ENCODE peak calls at places on chromosome 11, in five cellular contexts. O, Z, N, Y and L are unnamed samples.
A peak's percentile ranks its signal among the peaks of the same experiment; 100 is the strongest.

GRCh38 chr11:57214494-57214893 is 22.6 kb downstream of the APLNR start:
- DNase-seq in O (no peak), Z (no peak), N (no peak), Y (no peak), L (no peak)

GRCh38 chr11:86143429-86144030 is 74.6 kb upstream of the PICALM start:
- DNase-seq in O (peak; percentile 37), Z (no peak), N (no peak), Y (no peak), L (no peak)

GRCh38 chr11:50037282-50037681 is 4.6 kb downstream of the OR4C45 start:
- DNase-seq in O (no peak), Z (no peak), N (no peak), Y (no peak), L (no peak)

GRCh38 chr11:114262681-114263509 is 33.3 kb upstream of the NNMT start:
- DNase-seq in O (no peak), Z (peak; percentile 44), N (no peak), Y (no peak), L (peak; percentile 69)

GRCh38 chr11:15128621-15129020 is 13.9 kb downstream of the INSC start:
- DNase-seq in O (no peak), Z (no peak), N (no peak), Y (no peak), L (no peak)

GRCh38 chr11:121650520-121651266 is 197.9 kb upstream of the SORL1-AS1 start:
- DNase-seq in O (no peak), Z (no peak), N (no peak), Y (no peak), L (no peak)

GRCh38 chr11:96055706-96056387 is 131.9 kb upstream of the MTMR2 start:
- DNase-seq in O (no peak), Z (peak; percentile 7), N (no peak), Y (no peak), L (no peak)

GRCh38 chr11:61701298-61701993 is 21.3 kb downstream of the DAGLA start:
- DNase-seq in O (no peak), Z (peak; percentile 37), N (no peak), Y (no peak), L (peak; percentile 44)

GRCh38 chr11:73716153-73717056 is 44.5 kb downstream of the RAB6A start:
- DNase-seq in O (no peak), Z (peak; percentile 4), N (no peak), Y (no peak), L (no peak)

GRCh38 chr11:77195071-77195705 is 67.1 kb downstream of the MYO7A start:
- DNase-seq in O (no peak), Z (no peak), N (no peak), Y (no peak), L (no peak)

GRCh38 chr11:125446279-125446678 is 49.8 kb downstream of the FEZ1 start:
- DNase-seq in O (no peak), Z (peak; percentile 22), N (no peak), Y (no peak), L (no peak)

GRCh38 chr11:117459979-117460300 is 132.3 kb downstream of the CEP164 start:
- DNase-seq in O (no peak), Z (no peak), N (no peak), Y (no peak), L (no peak)

GRCh38 chr11:77175869-77176539 is 48.0 kb downstream of the MYO7A start:
- DNase-seq in O (peak; percentile 54), Z (no peak), N (no peak), Y (no peak), L (no peak)

GRCh38 chr11:10625982-10626311 is 57.5 kb upstream of the LYVE1 start:
- DNase-seq in O (peak; percentile 43), Z (no peak), N (no peak), Y (no peak), L (no peak)

GRCh38 chr11:48107188-48107704 is 109.4 kb upstream of the OR4B1 start:
- DNase-seq in O (no peak), Z (no peak), N (peak; percentile 85), Y (peak; percentile 72), L (no peak)

GRCh38 chr11:101034076-101034475 is 95.5 kb downstream of the PGR start:
- DNase-seq in O (peak; percentile 45), Z (no peak), N (no peak), Y (no peak), L (no peak)

GRCh38 chr11:77071077-77071476 is 4.3 kb downstream of the CAPN5 start:
- DNase-seq in O (no peak), Z (no peak), N (no peak), Y (no peak), L (no peak)

GRCh38 chr11:34002420-34002819 is 49.1 kb upstream of the CAPRIN1 start:
- DNase-seq in O (no peak), Z (no peak), N (no peak), Y (no peak), L (peak; percentile 74)

GRCh38 chr11:44658451-44658850 is 68.3 kb upstream of the TSPAN18 start:
- DNase-seq in O (no peak), Z (no peak), N (no peak), Y (no peak), L (peak; percentile 3)

GRCh38 chr11:32152821-32153220 is 61.9 kb downstream of the RCN1 start:
- DNase-seq in O (no peak), Z (no peak), N (peak; percentile 57), Y (no peak), L (no peak)

GRCh38 chr11:69371731-69372588 is 78.0 kb downstream of the MYEOV start:
- DNase-seq in O (no peak), Z (no peak), N (peak; percentile 42), Y (peak; percentile 6), L (no peak)

GRCh38 chr11:65116370-65117205 is 913 bp downstream of the ZNHIT2 start:
- DNase-seq in O (no peak), Z (no peak), N (no peak), Y (peak; percentile 36), L (peak; percentile 45)

GRCh38 chr11:111452146-111452545 is 60.0 kb downstream of the BTG4 start:
- DNase-seq in O (no peak), Z (no peak), N (no peak), Y (no peak), L (no peak)

GRCh38 chr11:86608251-86608799 is 64.1 kb downstream of the ME3 start:
- DNase-seq in O (peak; percentile 68), Z (peak; percentile 60), N (peak; percentile 92), Y (no peak), L (peak; percentile 76)

GRCh38 chr11:46491661-46492331 is 100.2 kb upstream of the CHRM4 start:
- DNase-seq in O (no peak), Z (no peak), N (no peak), Y (no peak), L (no peak)

GRCh38 chr11:70016666-70017347 is 61.3 kb upstream of the ANO1 start:
- DNase-seq in O (no peak), Z (no peak), N (no peak), Y (no peak), L (no peak)

GRCh38 chr11:112776834-112777793 is 184.1 kb upstream of the NCAM1 start:
- DNase-seq in O (no peak), Z (no peak), N (no peak), Y (no peak), L (no peak)

GRCh38 chr11:47917643-47918369 is 62.6 kb upstream of the PTPRJ start:
- DNase-seq in O (peak; percentile 65), Z (peak; percentile 20), N (peak; percentile 94), Y (peak; percentile 74), L (peak; percentile 35)

GRCh38 chr11:19474211-19474610 is 233.5 kb upstream of the E2F8 start:
- DNase-seq in O (no peak), Z (no peak), N (no peak), Y (no peak), L (no peak)

GRCh38 chr11:10604340-10604748 is 35.9 kb upstream of the LYVE1 start:
- DNase-seq in O (peak; percentile 57), Z (peak; percentile 83), N (peak; percentile 90), Y (no peak), L (no peak)

GRCh38 chr11:57288771-57289579 is 35.8 kb downstream of the TNKS1BP1 start:
- DNase-seq in O (no peak), Z (peak; percentile 41), N (no peak), Y (no peak), L (peak; percentile 62)

GRCh38 chr11:83818349-83818748 is 532.2 kb upstream of the CCDC90B start:
- DNase-seq in O (no peak), Z (no peak), N (no peak), Y (no peak), L (no peak)

GRCh38 chr11:119488256-119488995 is 65.5 kb upstream of the THY1 start:
- DNase-seq in O (no peak), Z (no peak), N (no peak), Y (no peak), L (no peak)

GRCh38 chr11:10400856-10401255 is 54.2 kb upstream of the AMPD3 start:
- DNase-seq in O (no peak), Z (no peak), N (peak; percentile 70), Y (no peak), L (no peak)

GRCh38 chr11:78798567-78799170 is 224.0 kb upstream of the NARS2 start:
- DNase-seq in O (peak; percentile 75), Z (peak; percentile 25), N (peak; percentile 93), Y (peak; percentile 24), L (peak; percentile 44)

GRCh38 chr11:131912127-131912526 is 541.7 kb downstream of the NTM start:
- DNase-seq in O (no peak), Z (no peak), N (no peak), Y (no peak), L (no peak)

DNA sequence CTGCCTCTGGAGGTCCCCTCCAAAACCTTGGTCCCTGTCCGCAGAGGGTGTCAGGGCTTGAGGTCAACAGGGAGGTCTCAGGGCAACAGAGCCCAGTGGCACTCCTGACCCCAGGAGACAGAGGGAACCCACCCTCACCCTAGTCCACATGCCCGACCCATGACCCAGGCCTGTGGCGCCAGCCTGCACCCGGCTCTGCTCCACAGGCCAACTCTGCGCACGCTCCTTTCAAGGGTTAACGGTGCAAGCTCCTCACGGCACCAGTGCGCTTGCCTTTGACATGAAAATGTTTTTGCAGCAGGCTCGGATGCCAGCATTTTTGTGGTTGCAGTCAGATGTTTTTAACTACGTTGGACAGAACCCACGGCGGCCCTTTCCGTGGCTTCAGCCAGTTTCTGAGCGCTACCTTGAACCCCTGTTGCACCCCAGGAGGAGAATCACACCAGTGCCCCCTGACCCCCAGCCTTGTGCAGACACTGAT is 68.6 kb downstream of the CDKN1C start:
- DNase-seq in O (no peak), Z (no peak), N (no peak), Y (no peak), L (no peak)
- H3K9me3 ChIP-seq in O (no peaks in the 10 kb centered on the region), Z (peaks cover 12% of the 10 kb centered on the region), N (no peaks in the 10 kb centered on the region), Y (peaks cover 7% of the 10 kb centered on the region), L (peaks cover 1% of the 10 kb centered on the region)

GRCh38 chr11:94132152-94132558 is 3.5 kb downstream of the PANX1 start:
- DNase-seq in O (no peak), Z (no peak), N (no peak), Y (no peak), L (no peak)
- H3K4me3 ChIP-seq in O (no peak overlapping the region), Z (no peak overlapping the region), N (no peak overlapping the region), Y (no peak overlapping the region), L (no peak overlapping the region)

GRCh38 chr11:130260735-130261134 is 54.0 kb downstream of the ZBTB44 start:
- DNase-seq in O (no peak), Z (no peak), N (no peak), Y (no peak), L (peak; percentile 59)
- H3K27ac ChIP-seq in O (no peak overlapping the region), Z (no peak overlapping the region), N (no peak overlapping the region), Y (no peak overlapping the region), L (no peak overlapping the region)

GRCh38 chr11:97745515-97746050 is 1275.2 kb upstream of the CNTN5 start:
- DNase-seq in O (no peak), Z (no peak), N (no peak), Y (no peak), L (no peak)
- H3K9me3 ChIP-seq in O (no peaks in the 10 kb centered on the region), Z (peaks cover 27% of the 10 kb centered on the region), N (no peaks in the 10 kb centered on the region), Y (no peaks in the 10 kb centered on the region), L (peaks cover 2% of the 10 kb centered on the region)

GRCh38 chr11:88327462-88328143 is 9.9 kb downstream of the CTSC start:
- DNase-seq in O (no peak), Z (no peak), N (no peak), Y (no peak), L (no peak)
- H3K4me3 ChIP-seq in O (no peak overlapping the region), Z (no peak overlapping the region), N (no peak overlapping the region), Y (no peak overlapping the region), L (no peak overlapping the region)